ENCODE peak calls at places on chromosomes 13 and 19, in seven cellular contexts. One of them, this sample, is unnamed.

GRCh38 chr19:5828661-5829566 is 10.6 kb downstream of the FUT6 start:
- DNase-seq in HCEC 1CT: no peak
- DNase-seq in RKO: no peak
- DNase-seq in kidney: no peak
- DNase-seq in cardiac fibroblast: peak; percentile 27
- DNase-seq in cardiac muscle cell: peak; percentile 63
- DNase-seq in SW480: no peak
- DNase-seq in this sample: no peak

GRCh38 chr13:64725492-64725891 is 2504.6 kb downstream of the PCDH9 start:
- DNase-seq in HCEC 1CT: no peak
- DNase-seq in RKO: no peak
- DNase-seq in kidney: no peak
- DNase-seq in cardiac fibroblast: no peak
- DNase-seq in cardiac muscle cell: no peak
- DNase-seq in SW480: no peak
- DNase-seq in this sample: no peak

GRCh38 chr13:21014139-21014665 is 47.2 kb downstream of the LATS2 start:
- DNase-seq in HCEC 1CT: no peak
- DNase-seq in RKO: no peak
- DNase-seq in kidney: no peak
- DNase-seq in cardiac fibroblast: no peak
- DNase-seq in cardiac muscle cell: no peak
- DNase-seq in SW480: no peak
- DNase-seq in this sample: no peak

GRCh38 chr13:46679369-46680180 is 117.4 kb downstream of the ESD start:
- DNase-seq in HCEC 1CT: peak; percentile 57
- DNase-seq in RKO: no peak
- DNase-seq in kidney: no peak
- DNase-seq in cardiac fibroblast: peak; percentile 70
- DNase-seq in cardiac muscle cell: peak; percentile 71
- DNase-seq in SW480: no peak
- DNase-seq in this sample: no peak

GRCh38 chr19:12140545-12141404 is 625 bp upstream of the ZNF20 start:
- DNase-seq in HCEC 1CT: peak; percentile 77
- DNase-seq in RKO: peak; percentile 89
- DNase-seq in kidney: peak; percentile 91
- DNase-seq in cardiac fibroblast: peak; percentile 88
- DNase-seq in cardiac muscle cell: peak; percentile 89
- DNase-seq in SW480: peak; percentile 84
- DNase-seq in this sample: peak; percentile 97

GRCh38 chr13:95233026-95233635 is 68.1 kb downstream of the ABCC4 start:
- DNase-seq in HCEC 1CT: no peak
- DNase-seq in RKO: no peak
- DNase-seq in kidney: no peak
- DNase-seq in cardiac fibroblast: no peak
- DNase-seq in cardiac muscle cell: no peak
- DNase-seq in SW480: no peak
- DNase-seq in this sample: no peak

GRCh38 chr13:29676535-29676934 is 81.0 kb upstream of the SLC7A1 start:
- DNase-seq in HCEC 1CT: peak; percentile 35
- DNase-seq in RKO: peak; percentile 1
- DNase-seq in kidney: no peak
- DNase-seq in cardiac fibroblast: peak; percentile 3
- DNase-seq in cardiac muscle cell: peak; percentile 7
- DNase-seq in SW480: no peak
- DNase-seq in this sample: no peak

GRCh38 chr13:113158946-113159345 is 498 bp downstream of the PROZ start:
- DNase-seq in HCEC 1CT: no peak
- DNase-seq in RKO: no peak
- DNase-seq in kidney: no peak
- DNase-seq in cardiac fibroblast: no peak
- DNase-seq in cardiac muscle cell: no peak
- DNase-seq in SW480: no peak
- DNase-seq in this sample: no peak

GRCh38 chr19:36460046-36460445 is 29.3 kb downstream of the ZNF566 start:
- DNase-seq in HCEC 1CT: no peak
- DNase-seq in RKO: no peak
- DNase-seq in kidney: no peak
- DNase-seq in cardiac fibroblast: no peak
- DNase-seq in cardiac muscle cell: no peak
- DNase-seq in SW480: no peak
- DNase-seq in this sample: no peak

GRCh38 chr13:83377486-83377885 is 504.8 kb downstream of the SLITRK1 start:
- DNase-seq in HCEC 1CT: peak; percentile 1
- DNase-seq in RKO: no peak
- DNase-seq in kidney: no peak
- DNase-seq in cardiac fibroblast: peak; percentile 7
- DNase-seq in cardiac muscle cell: peak; percentile 16
- DNase-seq in SW480: no peak
- DNase-seq in this sample: no peak

GRCh38 chr19:35449347-35450043 is 1.4 kb downstream of the FFAR2 start:
- DNase-seq in HCEC 1CT: no peak
- DNase-seq in RKO: no peak
- DNase-seq in kidney: no peak
- DNase-seq in cardiac fibroblast: no peak
- DNase-seq in cardiac muscle cell: no peak
- DNase-seq in SW480: no peak
- DNase-seq in this sample: peak; percentile 62

GRCh38 chr13:40613192-40613818 is 53.1 kb downstream of the FOXO1 start:
- DNase-seq in HCEC 1CT: no peak
- DNase-seq in RKO: no peak
- DNase-seq in kidney: no peak
- DNase-seq in cardiac fibroblast: no peak
- DNase-seq in cardiac muscle cell: no peak
- DNase-seq in SW480: no peak
- DNase-seq in this sample: no peak

GRCh38 chr13:20684535-20684934 is 19.0 kb upstream of the IL17D start:
- DNase-seq in HCEC 1CT: peak; percentile 84
- DNase-seq in RKO: no peak
- DNase-seq in kidney: no peak
- DNase-seq in cardiac fibroblast: no peak
- DNase-seq in cardiac muscle cell: peak; percentile 79
- DNase-seq in SW480: no peak
- DNase-seq in this sample: no peak

GRCh38 chr13:84917252-84917878 is 881.9 kb downstream of the SLITRK6 start:
- DNase-seq in HCEC 1CT: peak; percentile 35
- DNase-seq in RKO: peak; percentile 63
- DNase-seq in kidney: no peak
- DNase-seq in cardiac fibroblast: peak; percentile 26
- DNase-seq in cardiac muscle cell: peak; percentile 30
- DNase-seq in SW480: peak; percentile 32
- DNase-seq in this sample: no peak

GRCh38 chr19:14440049-14440448 is 6.9 kb downstream of the PKN1 start:
- DNase-seq in HCEC 1CT: no peak
- DNase-seq in RKO: no peak
- DNase-seq in kidney: peak; percentile 94
- DNase-seq in cardiac fibroblast: peak; percentile 23
- DNase-seq in cardiac muscle cell: no peak
- DNase-seq in SW480: no peak
- DNase-seq in this sample: peak; percentile 94

GRCh38 chr13:99975626-99976025 is 4.1 kb upstream of the ZIC5 start:
- DNase-seq in HCEC 1CT: no peak
- DNase-seq in RKO: no peak
- DNase-seq in kidney: peak; percentile 46
- DNase-seq in cardiac fibroblast: no peak
- DNase-seq in cardiac muscle cell: no peak
- DNase-seq in SW480: no peak
- DNase-seq in this sample: no peak

GRCh38 chr13:39148513-39148961 is 110.3 kb downstream of the NHLRC3 start:
- DNase-seq in HCEC 1CT: peak; percentile 33
- DNase-seq in RKO: peak; percentile 7
- DNase-seq in kidney: no peak
- DNase-seq in cardiac fibroblast: peak; percentile 74
- DNase-seq in cardiac muscle cell: peak; percentile 90
- DNase-seq in SW480: peak; percentile 91
- DNase-seq in this sample: no peak

GRCh38 chr13:73754727-73755292 is 379.4 kb downstream of the KLF12 start:
- DNase-seq in HCEC 1CT: peak; percentile 40
- DNase-seq in RKO: peak; percentile 74
- DNase-seq in kidney: no peak
- DNase-seq in cardiac fibroblast: peak; percentile 76
- DNase-seq in cardiac muscle cell: peak; percentile 77
- DNase-seq in SW480: peak; percentile 71
- DNase-seq in this sample: no peak

GRCh38 chr13:25249001-25249543 is 38.2 kb downstream of the MTMR6 start:
- DNase-seq in HCEC 1CT: peak; percentile 19
- DNase-seq in RKO: peak; percentile 49
- DNase-seq in kidney: no peak
- DNase-seq in cardiac fibroblast: peak; percentile 41
- DNase-seq in cardiac muscle cell: peak; percentile 47
- DNase-seq in SW480: peak; percentile 19
- DNase-seq in this sample: no peak

GRCh38 chr19:38735257-38735686 is 9.0 kb downstream of the CAPN12 start:
- DNase-seq in HCEC 1CT: no peak
- DNase-seq in RKO: no peak
- DNase-seq in kidney: peak; percentile 83
- DNase-seq in cardiac fibroblast: no peak
- DNase-seq in cardiac muscle cell: no peak
- DNase-seq in SW480: peak; percentile 85
- DNase-seq in this sample: peak; percentile 82

GRCh38 chr13:24180743-24181384 is 20.3 kb downstream of the SPATA13 start:
- DNase-seq in HCEC 1CT: peak; percentile 17
- DNase-seq in RKO: no peak
- DNase-seq in kidney: no peak
- DNase-seq in cardiac fibroblast: no peak
- DNase-seq in cardiac muscle cell: peak; percentile 19
- DNase-seq in SW480: no peak
- DNase-seq in this sample: no peak

GRCh38 chr13:19634129-19634740 is 776 bp downstream of the MPHOSPH8 start:
- DNase-seq in HCEC 1CT: peak; percentile 40
- DNase-seq in RKO: peak; percentile 62
- DNase-seq in kidney: no peak
- DNase-seq in cardiac fibroblast: peak; percentile 54
- DNase-seq in cardiac muscle cell: peak; percentile 50
- DNase-seq in SW480: peak; percentile 41
- DNase-seq in this sample: no peak

GRCh38 chr19:49776371-49776764 is 9.6 kb downstream of the AP2A1 start:
- DNase-seq in HCEC 1CT: no peak
- DNase-seq in RKO: no peak
- DNase-seq in kidney: no peak
- DNase-seq in cardiac fibroblast: no peak
- DNase-seq in cardiac muscle cell: no peak
- DNase-seq in SW480: no peak
- DNase-seq in this sample: no peak

GRCh38 chr13:98189841-98190505 is 12.9 kb upstream of the RNF113B start:
- DNase-seq in HCEC 1CT: no peak
- DNase-seq in RKO: no peak
- DNase-seq in kidney: no peak
- DNase-seq in cardiac fibroblast: no peak
- DNase-seq in cardiac muscle cell: peak; percentile 34
- DNase-seq in SW480: no peak
- DNase-seq in this sample: no peak

GRCh38 chr19:39829702-39830275 is 4.2 kb downstream of the DYRK1B start:
- DNase-seq in HCEC 1CT: no peak
- DNase-seq in RKO: no peak
- DNase-seq in kidney: no peak
- DNase-seq in cardiac fibroblast: no peak
- DNase-seq in cardiac muscle cell: no peak
- DNase-seq in SW480: no peak
- DNase-seq in this sample: peak; percentile 53

GRCh38 chr13:28601581-28601980 is 57.3 kb upstream of the POMP start:
- DNase-seq in HCEC 1CT: no peak
- DNase-seq in RKO: no peak
- DNase-seq in kidney: no peak
- DNase-seq in cardiac fibroblast: no peak
- DNase-seq in cardiac muscle cell: no peak
- DNase-seq in SW480: no peak
- DNase-seq in this sample: no peak

GRCh38 chr13:41562083-41562482 is 104.7 kb downstream of the RGCC start:
- DNase-seq in HCEC 1CT: peak; percentile 91
- DNase-seq in RKO: no peak
- DNase-seq in kidney: no peak
- DNase-seq in cardiac fibroblast: peak; percentile 83
- DNase-seq in cardiac muscle cell: peak; percentile 90
- DNase-seq in SW480: peak; percentile 76
- DNase-seq in this sample: peak; percentile 90

GRCh38 chr19:6103217-6103644 is 7.1 kb downstream of the RFX2 start:
- DNase-seq in HCEC 1CT: peak; percentile 73
- DNase-seq in RKO: no peak
- DNase-seq in kidney: no peak
- DNase-seq in cardiac fibroblast: peak; percentile 97
- DNase-seq in cardiac muscle cell: peak; percentile 91
- DNase-seq in SW480: no peak
- DNase-seq in this sample: peak; percentile 93

GRCh38 chr19:56740478-56740877 is 68.9 kb upstream of the ZNF835 start:
- DNase-seq in HCEC 1CT: no peak
- DNase-seq in RKO: no peak
- DNase-seq in kidney: no peak
- DNase-seq in cardiac fibroblast: no peak
- DNase-seq in cardiac muscle cell: no peak
- DNase-seq in SW480: no peak
- DNase-seq in this sample: no peak

GRCh38 chr13:43686557-43686956 is 100.2 kb downstream of the ENOX1 start:
- DNase-seq in HCEC 1CT: peak; percentile 87
- DNase-seq in RKO: peak; percentile 29
- DNase-seq in kidney: no peak
- DNase-seq in cardiac fibroblast: peak; percentile 77
- DNase-seq in cardiac muscle cell: peak; percentile 71
- DNase-seq in SW480: peak; percentile 12
- DNase-seq in this sample: no peak

GRCh38 chr19:5985098-5985783 is 7.3 kb upstream of the RANBP3 start:
- DNase-seq in HCEC 1CT: no peak
- DNase-seq in RKO: no peak
- DNase-seq in kidney: no peak
- DNase-seq in cardiac fibroblast: peak; percentile 82
- DNase-seq in cardiac muscle cell: peak; percentile 84
- DNase-seq in SW480: no peak
- DNase-seq in this sample: no peak

GRCh38 chr13:36841411-36841810 is 22.4 kb downstream of the RFXAP start:
- DNase-seq in HCEC 1CT: no peak
- DNase-seq in RKO: no peak
- DNase-seq in kidney: no peak
- DNase-seq in cardiac fibroblast: no peak
- DNase-seq in cardiac muscle cell: peak; percentile 17
- DNase-seq in SW480: no peak
- DNase-seq in this sample: no peak